ENCODE peak calls at places on chromosomes 12 and 14, in four cellular contexts. One of them, this sample, is unnamed. For H3K4me1 and H3K27me3, the result is how much of the 10 kb centered on the place peaks cover.

GRCh38 chr14:69682607-69683263 is 71.3 kb downstream of the SUSD6 start:
- DNase-seq in sigmoid colon: no peak
- DNase-seq in breast epithelium: no peak
- DNase-seq in hepatocyte: no peak
- DNase-seq in this sample: no peak

GRCh38 chr12:92080390-92081285 is 65.0 kb downstream of the BTG1 start:
- DNase-seq in sigmoid colon: no peak
- DNase-seq in hepatocyte: peak
- DNase-seq in breast epithelium: no peak
- DNase-seq in this sample: no peak

GRCh38 chr12:113961921-113962710 is 4.0 kb downstream of the RBM19 start:
- DNase-seq in breast epithelium: no peak
- DNase-seq in hepatocyte: no peak
- DNase-seq in sigmoid colon: no peak
- DNase-seq in this sample: no peak

GRCh38 chr12:71426648-71427047 is 12.9 kb upstream of the LGR5 start:
- DNase-seq in sigmoid colon: no peak
- DNase-seq in breast epithelium: no peak
- DNase-seq in hepatocyte: no peak
- DNase-seq in this sample: no peak

GRCh38 chr12:102685841-102686240 is 205.5 kb upstream of the IGF1 start:
- DNase-seq in hepatocyte: no peak
- DNase-seq in sigmoid colon: no peak
- DNase-seq in breast epithelium: no peak
- DNase-seq in this sample: no peak

GRCh38 chr14:90544971-90545370 is 148.1 kb downstream of the CALM1 start:
- DNase-seq in hepatocyte: no peak
- DNase-seq in breast epithelium: no peak
- DNase-seq in sigmoid colon: no peak
- DNase-seq in this sample: no peak

GRCh38 chr12:94686834-94687628 is 36.7 kb upstream of the TMCC3 start:
- DNase-seq in hepatocyte: no peak
- DNase-seq in breast epithelium: no peak
- DNase-seq in sigmoid colon: no peak
- DNase-seq in this sample: no peak

GRCh38 chr12:48169011-48169410 is 11.7 kb upstream of the ASB8 start:
- DNase-seq in breast epithelium: no peak
- DNase-seq in sigmoid colon: no peak
- DNase-seq in hepatocyte: no peak
- DNase-seq in this sample: no peak

GRCh38 chr12:124692443-124692842 is 125.0 kb upstream of the NCOR2 start:
- DNase-seq in hepatocyte: no peak
- DNase-seq in sigmoid colon: no peak
- DNase-seq in breast epithelium: no peak
- DNase-seq in this sample: no peak

GRCh38 chr14:73610692-73611091 is 1.6 kb upstream of the ACOT6 start:
- DNase-seq in hepatocyte: peak
- DNase-seq in sigmoid colon: no peak
- DNase-seq in breast epithelium: no peak
- DNase-seq in this sample: no peak

GRCh38 chr12:90298289-90298948 is 589.8 kb upstream of the ATP2B1 start:
- DNase-seq in breast epithelium: no peak
- DNase-seq in hepatocyte: no peak
- DNase-seq in sigmoid colon: no peak
- DNase-seq in this sample: no peak

GRCh38 chr12:4273651-4274395 is at the start of gene CCND2:
- DNase-seq in sigmoid colon: peak
- DNase-seq in breast epithelium: no peak
- DNase-seq in hepatocyte: peak
- DNase-seq in this sample: peak

GRCh38 chr14:32824195-32824594 is 114.5 kb upstream of the NPAS3 start:
- DNase-seq in breast epithelium: no peak
- DNase-seq in hepatocyte: no peak
- DNase-seq in sigmoid colon: no peak
- DNase-seq in this sample: no peak

GRCh38 chr12:84508943-84509342 is 403.7 kb downstream of the SLC6A15 start:
- DNase-seq in sigmoid colon: peak
- DNase-seq in breast epithelium: no peak
- DNase-seq in hepatocyte: no peak
- DNase-seq in this sample: peak

GRCh38 chr14:73105050-73105449 is 31.3 kb upstream of the PSEN1 start:
- DNase-seq in breast epithelium: no peak
- DNase-seq in sigmoid colon: no peak
- DNase-seq in hepatocyte: no peak
- DNase-seq in this sample: no peak

GRCh38 chr14:20807304-20807956 is 4.8 kb upstream of the RNASE1 start:
- DNase-seq in sigmoid colon: no peak
- DNase-seq in breast epithelium: no peak
- DNase-seq in hepatocyte: no peak
- DNase-seq in this sample: no peak

GRCh38 chr14:106044949-106045596 is 518.7 kb downstream of the TMEM121 start:
- DNase-seq in breast epithelium: no peak
- DNase-seq in hepatocyte: no peak
- DNase-seq in sigmoid colon: no peak
- DNase-seq in this sample: peak

GRCh38 chr14:103151270-103151933 is 28.1 kb downstream of the TNFAIP2 start:
- DNase-seq in sigmoid colon: no peak
- DNase-seq in breast epithelium: no peak
- DNase-seq in hepatocyte: no peak
- DNase-seq in this sample: no peak

GRCh38 chr12:110330544-110330943 is 49.5 kb downstream of the ATP2A2 start:
- DNase-seq in breast epithelium: no peak
- DNase-seq in hepatocyte: no peak
- DNase-seq in sigmoid colon: no peak
- DNase-seq in this sample: no peak

GRCh38 chr14:68627868-68628604 is 164.8 kb downstream of the ZFP36L1 start:
- DNase-seq in hepatocyte: peak
- DNase-seq in breast epithelium: peak
- DNase-seq in sigmoid colon: no peak
- DNase-seq in this sample: peak

GRCh38 chr12:127941332-127941731 is 325.6 kb upstream of the TMEM132C start:
- DNase-seq in hepatocyte: no peak
- DNase-seq in sigmoid colon: no peak
- DNase-seq in breast epithelium: no peak
- DNase-seq in this sample: no peak

GRCh38 chr14:92718659-92719058 is 29.8 kb downstream of the LGMN start:
- DNase-seq in breast epithelium: no peak
- DNase-seq in sigmoid colon: peak
- DNase-seq in hepatocyte: no peak
- DNase-seq in this sample: no peak

GRCh38 chr14:73458219-73458976 is at the start of gene NUMB:
- DNase-seq in sigmoid colon: peak
- DNase-seq in hepatocyte: peak
- DNase-seq in breast epithelium: peak
- DNase-seq in this sample: peak

GRCh38 chr12:123141615-123142517 is 9.0 kb downstream of the PITPNM2 start:
- DNase-seq in breast epithelium: no peak
- DNase-seq in sigmoid colon: peak
- DNase-seq in hepatocyte: peak
- DNase-seq in this sample: no peak

GRCh38 chr12:132044661-132045412 is 95.1 kb downstream of the EP400 start:
- DNase-seq in hepatocyte: no peak
- DNase-seq in sigmoid colon: no peak
- DNase-seq in breast epithelium: no peak
- DNase-seq in this sample: no peak

GRCh38 chr12:130764475-130765185 is 48.5 kb upstream of the RIMBP2 start:
- DNase-seq in breast epithelium: no peak
- DNase-seq in sigmoid colon: peak
- DNase-seq in hepatocyte: no peak
- DNase-seq in this sample: no peak

GRCh38 chr14:82488473-82488872 is 954.8 kb upstream of the SEL1L start:
- DNase-seq in breast epithelium: no peak
- DNase-seq in sigmoid colon: no peak
- DNase-seq in hepatocyte: peak
- DNase-seq in this sample: no peak

GRCh38 chr14:61752626-61753025 is 9.6 kb upstream of the SNAPC1 start:
- DNase-seq in sigmoid colon: no peak
- DNase-seq in breast epithelium: no peak
- DNase-seq in hepatocyte: peak
- DNase-seq in this sample: no peak

GRCh38 chr12:114764516-114764915 is 80.5 kb upstream of the TBX3 start:
- DNase-seq in sigmoid colon: no peak
- DNase-seq in breast epithelium: no peak
- DNase-seq in hepatocyte: no peak
- DNase-seq in this sample: no peak

GRCh38 chr12:47164116-47164515 is 84.4 kb upstream of the AMIGO2 start:
- DNase-seq in sigmoid colon: no peak
- DNase-seq in hepatocyte: no peak
- DNase-seq in breast epithelium: no peak
- DNase-seq in this sample: no peak

GRCh38 chr12:47166365-47166764 is 86.6 kb upstream of the AMIGO2 start:
- DNase-seq in breast epithelium: no peak
- DNase-seq in sigmoid colon: no peak
- DNase-seq in hepatocyte: no peak
- DNase-seq in this sample: no peak

GRCh38 chr12:47165934-47166333 is 86.2 kb upstream of the AMIGO2 start:
- DNase-seq in hepatocyte: no peak
- DNase-seq in breast epithelium: no peak
- DNase-seq in sigmoid colon: no peak
- DNase-seq in this sample: no peak

GRCh38 chr12:47160296-47161244 is 80.8 kb upstream of the AMIGO2 start:
- DNase-seq in breast epithelium: no peak
- DNase-seq in sigmoid colon: no peak
- DNase-seq in hepatocyte: no peak
- DNase-seq in this sample: no peak

DNA sequence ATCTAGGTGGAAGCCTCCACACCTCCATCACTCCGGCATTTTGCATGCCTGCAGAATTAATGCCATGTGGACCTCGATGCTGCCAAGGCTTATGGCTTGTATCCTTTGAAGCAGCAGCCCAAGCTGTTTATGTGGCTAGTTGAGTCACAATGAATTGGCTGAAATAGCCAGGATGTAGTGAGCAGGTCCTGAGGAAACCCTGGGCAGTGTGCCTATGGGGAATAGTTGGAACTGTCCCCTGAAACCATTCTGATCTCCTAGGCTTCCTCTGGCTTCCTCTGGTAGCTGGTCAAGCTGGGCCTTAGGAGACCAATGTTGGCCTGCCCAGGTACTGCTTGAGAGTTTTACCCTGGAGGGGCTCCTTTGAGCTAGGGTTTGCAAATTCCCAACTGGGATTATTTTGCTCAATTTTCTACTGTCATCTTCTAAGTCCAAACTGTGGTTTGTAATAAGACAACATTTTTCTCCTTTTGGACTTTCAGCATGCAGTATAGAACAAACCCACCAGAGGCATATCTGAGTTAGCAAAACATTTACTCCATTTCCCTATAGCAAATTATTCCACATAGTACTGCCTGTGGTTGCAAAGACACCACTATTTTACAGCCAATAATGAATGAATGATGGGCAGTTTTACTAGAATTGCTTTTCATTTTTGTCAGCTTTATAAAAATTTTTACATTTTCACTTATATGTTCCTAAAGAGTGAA is 85.1 kb upstream of the AMIGO2 start:
- DNase-seq in breast epithelium: no peak
- DNase-seq in sigmoid colon: no peak
- DNase-seq in hepatocyte: no peak
- DNase-seq in this sample: no peak
- TF ChIP-seq CTCF in breast epithelium: no peak
- TF ChIP-seq CTCF in sigmoid colon: no peak
- TF ChIP-seq CTCF in hepatocyte: peak
- TF ChIP-seq CTCF in this sample: no peak

GRCh38 chr14:101851183-101851582 is 89.7 kb downstream of the PPP2R5C start:
- DNase-seq in breast epithelium: no peak
- DNase-seq in sigmoid colon: no peak
- DNase-seq in hepatocyte: no peak
- DNase-seq in this sample: no peak
- H3K4me1 ChIP-seq in breast epithelium: under half
- H3K4me1 ChIP-seq in sigmoid colon: under half
- H3K4me1 ChIP-seq in hepatocyte: under half
- H3K4me1 ChIP-seq in this sample: half or more

GRCh38 chr12:3101309-3102022 is 24.3 kb downstream of the TSPAN9 start:
- DNase-seq in hepatocyte: no peak
- DNase-seq in sigmoid colon: no peak
- DNase-seq in breast epithelium: no peak
- DNase-seq in this sample: no peak
- H3K27me3 ChIP-seq in hepatocyte: under half
- H3K27me3 ChIP-seq in sigmoid colon: under half
- H3K27me3 ChIP-seq in breast epithelium: under half
- H3K27me3 ChIP-seq in this sample: under half

GRCh38 chr14:63852817-63853730 is at the start of gene SYNE2:
- DNase-seq in breast epithelium: peak
- DNase-seq in hepatocyte: peak
- DNase-seq in sigmoid colon: peak
- DNase-seq in this sample: peak
- TF ChIP-seq CTCF in breast epithelium: no peak
- TF ChIP-seq CTCF in hepatocyte: peak
- TF ChIP-seq CTCF in sigmoid colon: no peak
- TF ChIP-seq CTCF in this sample: peak

DNA sequence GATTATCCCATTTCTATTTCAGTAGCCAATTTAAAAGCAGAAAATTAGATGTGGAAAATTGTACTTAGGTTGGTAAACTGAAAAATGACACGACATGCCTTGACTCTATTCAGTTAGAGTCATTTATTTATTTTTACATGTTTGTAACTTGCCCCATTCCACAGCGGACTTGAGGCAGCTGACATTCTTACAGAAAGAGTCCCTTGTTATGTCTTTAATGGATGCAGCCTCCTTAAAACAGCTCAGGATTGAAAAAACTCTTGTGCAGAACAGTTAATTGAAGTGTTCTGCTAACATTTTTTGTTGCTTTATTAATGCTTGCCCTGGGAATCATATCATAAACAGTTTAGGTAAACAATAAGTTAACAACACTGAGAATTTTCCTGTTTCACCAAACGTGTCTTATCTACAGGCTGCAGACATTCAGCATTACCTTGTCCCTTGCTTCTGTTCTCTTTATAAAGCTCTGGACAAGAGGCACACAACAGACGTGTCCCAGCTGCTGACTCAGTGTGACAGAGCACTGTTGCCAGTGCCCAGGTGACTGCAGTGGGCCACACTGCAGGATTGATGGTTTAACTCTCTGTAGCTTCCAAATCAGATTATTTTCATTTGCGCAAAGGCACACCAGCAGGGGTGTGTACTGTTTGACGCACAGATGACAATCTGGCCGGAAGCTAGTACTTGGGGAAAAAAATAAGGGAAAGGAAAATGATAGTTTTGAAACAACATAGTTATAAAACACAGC is 101.6 kb downstream of the PELI2 start:
- DNase-seq in sigmoid colon: no peak
- DNase-seq in hepatocyte: no peak
- DNase-seq in breast epithelium: no peak
- DNase-seq in this sample: no peak
- H3K4me1 ChIP-seq in sigmoid colon: under half
- H3K4me1 ChIP-seq in hepatocyte: under half
- H3K4me1 ChIP-seq in breast epithelium: under half
- H3K4me1 ChIP-seq in this sample: under half

GRCh38 chr14:101643651-101644050 is 82.4 kb downstream of the DIO3 start:
- DNase-seq in breast epithelium: no peak
- DNase-seq in hepatocyte: no peak
- DNase-seq in sigmoid colon: no peak
- DNase-seq in this sample: no peak
- H3K27me3 ChIP-seq in breast epithelium: under half
- H3K27me3 ChIP-seq in hepatocyte: under half
- H3K27me3 ChIP-seq in sigmoid colon: under half
- H3K27me3 ChIP-seq in this sample: under half

This sample was measured in left lung.